ENCODE peak calls at places on chromosomes 3 and 15, in six cellular contexts. P, M, U, Q, C and W are unnamed samples.

GRCh38 chr15:99708563-99708962 is 24.7 kb downstream of the LYSMD4 start:
- DNase-seq in P (peak), M (no peak), U (peak), Q (peak), C (peak), W (no peak)

GRCh38 chr3:70702132-70702531 is 389.7 kb upstream of the MDFIC2 start:
- DNase-seq in P (no peak), M (no peak), U (no peak), Q (no peak), C (no peak), W (no peak)

GRCh38 chr3:63631670-63632069 is 20.8 kb upstream of the SNTN start:
- DNase-seq in P (no peak), M (no peak), U (no peak), Q (no peak), C (no peak), W (no peak)

GRCh38 chr3:152611905-152612304 is 223.0 kb upstream of the P2RY1 start:
- DNase-seq in P (no peak), M (no peak), U (no peak), Q (no peak), C (no peak), W (no peak)

GRCh38 chr3:124014366-124014942 is 22.5 kb upstream of the ROPN1 start:
- DNase-seq in P (peak), M (no peak), U (peak), Q (no peak), C (no peak), W (no peak)

GRCh38 chr3:8641472-8641871 is 3.1 kb downstream of the SSUH2 start:
- DNase-seq in P (no peak), M (no peak), U (no peak), Q (no peak), C (no peak), W (no peak)

GRCh38 chr3:103195201-103195600 is 760.4 kb downstream of the ZPLD1 start:
- DNase-seq in P (no peak), M (no peak), U (no peak), Q (no peak), C (no peak), W (no peak)

GRCh38 chr3:14379842-14380241 is 22.6 kb upstream of the SLC6A6 start:
- DNase-seq in P (no peak), M (no peak), U (no peak), Q (no peak), C (no peak), W (no peak)

GRCh38 chr15:65095747-65096104 is 19.2 kb downstream of the KBTBD13 start:
- DNase-seq in P (no peak), M (no peak), U (no peak), Q (no peak), C (no peak), W (no peak)

GRCh38 chr15:91065505-91065904 is 34.6 kb upstream of the SV2B start:
- DNase-seq in P (no peak), M (no peak), U (no peak), Q (no peak), C (no peak), W (no peak)

GRCh38 chr15:66802087-66803001 is 100.3 kb downstream of the SMAD6 start:
- DNase-seq in P (peak), M (no peak), U (peak), Q (no peak), C (no peak), W (no peak)

GRCh38 chr3:158430448-158430847 is 140.5 kb upstream of the MLF1 start:
- DNase-seq in P (no peak), M (no peak), U (no peak), Q (no peak), C (no peak), W (no peak)

GRCh38 chr3:149702691-149703426 is 45.0 kb upstream of the WWTR1 start:
- DNase-seq in P (peak), M (no peak), U (peak), Q (no peak), C (no peak), W (no peak)

GRCh38 chr3:154981201-154981600 is 98.9 kb upstream of the MME start:
- DNase-seq in P (peak), M (no peak), U (peak), Q (no peak), C (no peak), W (no peak)